ENCODE peak calls at places on chromosomes 16 and 17, in ten cellular contexts. B is H9, V is mammary epithelial cell, Y is MM.1S, Z is body of pancreas, H is ovary, K is left lung, F is OCI-LY7, S is right atrium auricular region, C is fibroblast of lung. E is an unnamed sample.

GRCh38 chr17:70563301-70563820 is 394.0 kb downstream of the KCNJ2 start:
- DNase-seq in H (no peak), C (peak), Z (no peak), B (no peak), S (no peak), Y (no peak), K (no peak), V (no peak), F (no peak), E (no peak)

GRCh38 chr17:976316-976715 is 3.3 kb downstream of the NXN start:
- DNase-seq in B (no peak), K (no peak), V (no peak), S (no peak), H (no peak), Y (no peak), Z (no peak), F (no peak), C (no peak), E (no peak)

GRCh38 chr16:21184834-21185233 is 26.4 kb downstream of the LDAF1 start:
- DNase-seq in H (no peak), C (no peak), Z (no peak), K (no peak), F (no peak), B (no peak), V (peak), Y (no peak), S (no peak), E (no peak)

GRCh38 chr17:57666946-57667345 is 78.2 kb downstream of the CCDC182 start:
- DNase-seq in Y (no peak), K (no peak), S (no peak), V (no peak), F (no peak), H (peak), C (no peak), Z (no peak), B (peak), E (no peak)

GRCh38 chr17:41593306-41594095 is 6.8 kb upstream of the KRT14 start:
- DNase-seq in V (no peak), Y (no peak), Z (no peak), C (no peak), F (no peak), K (no peak), B (no peak), H (no peak), S (no peak), E (no peak)

GRCh38 chr16:5018791-5019190 is 14.9 kb downstream of the NAGPA start:
- DNase-seq in H (peak), B (no peak), C (no peak), Y (no peak), V (no peak), Z (no peak), S (no peak), K (no peak), F (no peak), E (no peak)

GRCh38 chr16:18933501-18933900 is 7.3 kb upstream of the SMG1 start:
- DNase-seq in Z (no peak), F (no peak), S (no peak), Y (no peak), C (no peak), H (no peak), B (no peak), V (no peak), K (no peak), E (no peak)

GRCh38 chr16:79299154-79299799 is 301.3 kb downstream of the MAF start:
- DNase-seq in C (no peak), K (no peak), F (no peak), B (peak), H (no peak), V (no peak), Y (no peak), S (no peak), Z (no peak), E (no peak)

GRCh38 chr16:2500937-2501750 is 12.6 kb upstream of the ATP6V0C start:
- DNase-seq in S (peak), V (peak), F (peak), K (peak), H (peak), C (peak), Y (peak), Z (peak), B (peak), E (peak)

GRCh38 chr16:66486773-66487579 is 59.9 kb downstream of the BEAN1 start:
- DNase-seq in B (peak), Y (no peak), S (no peak), Z (no peak), V (peak), H (no peak), C (peak), K (no peak), F (no peak), E (peak)

GRCh38 chr16:50303605-50304466 is 37.5 kb downstream of the ADCY7 start:
- DNase-seq in V (no peak), K (peak), H (no peak), Y (no peak), C (peak), F (no peak), B (peak), S (no peak), Z (no peak), E (peak)

GRCh38 chr16:14289692-14290340 is 218.7 kb downstream of the MRTFB start:
- DNase-seq in S (peak), Y (peak), C (no peak), H (no peak), Z (no peak), B (peak), V (no peak), F (peak), K (no peak), E (no peak)

GRCh38 chr16:57754354-57755060 is 18.9 kb downstream of the KATNB1 start:
- DNase-seq in V (no peak), H (no peak), K (no peak), S (no peak), B (no peak), Y (no peak), C (no peak), F (no peak), Z (no peak), E (no peak)

GRCh38 chr16:30350134-30350871 is 4.8 kb downstream of the CD2BP2 start:
- DNase-seq in Y (peak), K (no peak), H (no peak), C (peak), F (peak), Z (no peak), S (no peak), V (no peak), B (no peak), E (no peak)

GRCh38 chr17:4807534-4808377 is 804 bp downstream of the PLD2 start:
- DNase-seq in V (no peak), S (no peak), K (no peak), H (peak), Z (no peak), B (no peak), F (no peak), Y (no peak), C (no peak), E (no peak)

GRCh38 chr17:77191266-77191665 is 50.5 kb downstream of the SEC14L1 start:
- DNase-seq in Y (no peak), Z (no peak), K (no peak), S (no peak), B (no peak), H (no peak), C (no peak), V (no peak), F (no peak), E (no peak)

GRCh38 chr16:51155901-51156810 is 5.1 kb upstream of the SALL1 start:
- DNase-seq in Y (no peak), S (no peak), V (no peak), H (no peak), F (no peak), Z (no peak), K (no peak), B (no peak), C (peak), E (no peak)

GRCh38 chr17:7477392-7478275 is 1.8 kb downstream of the ZBTB4 start:
- DNase-seq in C (peak), V (no peak), Y (no peak), F (no peak), Z (peak), S (peak), H (peak), K (peak), B (no peak), E (peak)

GRCh38 chr16:72561-73537 is at the start of gene RHBDF1:
- DNase-seq in H (peak), K (peak), V (peak), Y (peak), F (no peak), Z (peak), B (peak), S (no peak), C (no peak), E (no peak)

GRCh38 chr16:81181013-81181720 is 57.3 kb upstream of the BCO1 start:
- DNase-seq in V (peak), B (peak), C (peak), F (no peak), Y (no peak), S (peak), H (peak), K (peak), Z (peak), E (peak)

GRCh38 chr17:8709006-8709405 is 35.6 kb downstream of the CCDC42 start:
- DNase-seq in H (no peak), V (no peak), Y (no peak), C (no peak), Z (no peak), F (no peak), B (peak), S (no peak), K (no peak), E (no peak)

GRCh38 chr17:47224971-47225370 is 15.8 kb downstream of the MYL4 start:
- DNase-seq in V (no peak), B (no peak), Y (no peak), S (no peak), H (no peak), F (no peak), K (no peak), C (peak), Z (no peak), E (no peak)

GRCh38 chr17:49390548-49391324 is 23.9 kb downstream of the PHB1 start:
- DNase-seq in C (no peak), H (no peak), B (no peak), Y (no peak), K (peak), V (no peak), Z (no peak), F (peak), S (no peak), E (no peak)

GRCh38 chr17:42695500-42695899 is 13.2 kb downstream of the CNTNAP1 start:
- DNase-seq in S (no peak), F (no peak), Z (no peak), V (no peak), C (no peak), B (no peak), H (peak), K (peak), Y (no peak), E (no peak)

GRCh38 chr17:61221597-61222471 is 177.8 kb upstream of the TBX2 start:
- DNase-seq in B (no peak), Y (peak), H (no peak), Z (no peak), K (no peak), C (peak), V (no peak), F (no peak), S (no peak), E (no peak)

GRCh38 chr17:19648475-19649406 is at the start of gene ALDH3A2:
- DNase-seq in F (peak), K (peak), Z (peak), B (peak), Y (peak), C (peak), V (peak), S (peak), H (peak), E (peak)

GRCh38 chr17:19237389-19238166 is 412 bp downstream of the EPN2 start:
- DNase-seq in C (no peak), B (peak), Y (peak), Z (peak), V (peak), K (peak), H (peak), S (no peak), F (no peak), E (no peak)

GRCh38 chr17:21183468-21183867 is 30.5 kb downstream of the TMEM11 start:
- DNase-seq in Y (no peak), V (no peak), B (no peak), F (no peak), H (no peak), C (no peak), S (no peak), K (no peak), Z (no peak), E (no peak)

GRCh38 chr17:29610395-29610794 is 12.3 kb downstream of the CORO6 start:
- DNase-seq in F (no peak), K (no peak), B (no peak), H (no peak), Z (no peak), Y (no peak), S (no peak), V (no peak), C (no peak), E (no peak)

GRCh38 chr17:42979511-42980273 is at the start of gene PTGES3L:
- DNase-seq in Y (peak), V (no peak), Z (peak), F (peak), B (peak), S (no peak), C (peak), K (peak), H (no peak), E (peak)

GRCh38 chr17:75587718-75588545 is at the start of gene MYO15B:
- DNase-seq in K (peak), V (no peak), F (no peak), B (peak), C (no peak), Z (peak), H (peak), S (peak), Y (no peak), E (no peak)

GRCh38 chr17:82520041-82520910 is 744 bp downstream of the FOXK2 start:
- DNase-seq in F (peak), V (peak), C (peak), K (no peak), H (peak), B (no peak), Z (peak), Y (peak), S (no peak), E (no peak)

GRCh38 chr16:54522596-54522995 is 236.0 kb upstream of the IRX3 start:
- DNase-seq in Y (no peak), S (peak), H (no peak), Z (no peak), C (no peak), K (no peak), B (no peak), F (no peak), V (no peak), E (no peak)

GRCh38 chr16:35011-35775 is 18.2 kb downstream of the POLR3K start:
- DNase-seq in V (no peak), S (no peak), H (no peak), B (no peak), Z (peak), F (peak), Y (no peak), C (no peak), K (no peak), E (no peak)

GRCh38 chr17:42618442-42619150 is 9.1 kb downstream of the TUBG1 start:
- DNase-seq in S (no peak), Y (peak), F (peak), K (peak), B (peak), Z (peak), V (peak), H (peak), C (peak), E (no peak)

GRCh38 chr16:11135167-11135973 is 120.6 kb downstream of the SOCS1 start:
- DNase-seq in B (no peak), Y (no peak), H (no peak), Z (no peak), K (no peak), V (peak), S (no peak), F (no peak), C (no peak), E (no peak)

GRCh38 chr17:2064980-2065785 is 10.3 kb downstream of the HIC1 start:
- DNase-seq in V (no peak), Z (no peak), C (peak), S (no peak), B (peak), Y (no peak), K (no peak), H (peak), F (peak), E (peak)
- TF ChIP-seq CTCF in V (peak), Z (peak), C (peak), S (peak), B (peak), Y (peak), K (peak), H (no peak), F (peak), E (peak)

GRCh38 chr16:75323928-75324327 is 72.5 kb upstream of the BCAR1 start:
- DNase-seq in Z (no peak), C (no peak), Y (no peak), B (no peak), S (no peak), H (no peak), K (no peak), F (no peak), V (no peak), E (no peak)
- H3K27ac ChIP-seq in Z (no peak), C (no peak), Y (no peak), B (no peak), S (no peak), H (no peak), K (no peak), F (no peak), V (peak), E (no peak)

DNA sequence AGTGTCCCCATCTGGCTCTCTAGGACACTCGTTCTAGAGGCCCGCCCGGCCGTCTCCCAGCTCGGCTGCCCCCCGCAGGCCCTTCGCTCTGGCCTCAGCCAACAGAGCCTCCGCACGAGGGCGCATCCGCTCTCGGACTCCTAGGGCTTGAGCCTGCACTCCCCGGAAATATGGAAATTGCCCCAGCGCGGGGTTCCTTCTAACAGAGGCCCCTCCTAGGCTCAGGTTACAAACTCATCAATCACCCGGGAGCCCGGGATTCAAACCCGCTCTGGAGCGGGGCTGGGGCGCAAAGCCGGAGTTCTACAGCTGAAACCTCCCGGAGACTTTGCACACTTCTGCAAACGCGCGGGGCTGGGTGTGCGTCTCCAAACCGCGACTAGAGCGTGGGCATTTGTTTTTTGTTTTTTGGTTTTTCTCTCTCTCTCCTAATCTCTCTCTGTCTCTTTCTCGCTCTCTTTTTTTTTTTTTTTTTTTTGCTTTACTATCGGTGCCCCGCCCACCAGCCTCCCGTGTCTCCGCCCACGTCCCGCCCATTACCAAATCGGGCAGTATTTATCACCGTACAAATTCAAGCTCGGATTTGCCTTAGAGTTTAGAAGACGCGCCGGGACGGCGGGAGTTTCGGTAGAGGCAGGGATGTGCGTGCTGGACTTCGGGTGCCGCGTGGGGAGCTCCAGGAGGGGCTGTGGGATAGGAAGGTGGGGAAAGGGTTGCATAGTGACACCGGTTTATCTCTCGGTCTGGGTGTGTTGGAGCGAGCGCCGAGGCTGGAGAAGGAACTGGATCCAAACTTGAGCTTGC is 2.4 kb upstream of the FOXL1 start:
- DNase-seq in H (peak), V (peak), F (peak), C (peak), K (no peak), S (peak), B (peak), Y (no peak), Z (peak), E (peak)
- TF ChIP-seq CTCF in H (peak), V (no peak), F (peak), C (peak), K (peak), S (peak), B (peak), Y (no peak), Z (peak), E (peak)

GRCh38 chr16:27722266-27722636 is 172.3 kb downstream of the KATNIP start:
- DNase-seq in F (no peak), Y (no peak), C (no peak), Z (no peak), S (no peak), V (no peak), B (no peak), H (no peak), K (no peak), E (no peak)

GRCh38 chr16:27725271-27726010 is 175.5 kb downstream of the KATNIP start:
- DNase-seq in H (no peak), Z (no peak), F (no peak), Y (no peak), S (no peak), B (no peak), K (no peak), C (no peak), V (no peak), E (no peak)

GRCh38 chr16:27723711-27724490 is 174.0 kb downstream of the KATNIP start:
- DNase-seq in V (no peak), Z (no peak), F (no peak), S (no peak), B (no peak), H (no peak), K (no peak), C (no peak), Y (no peak), E (no peak)

GRCh38 chr16:27722892-27723450 is 173.0 kb downstream of the KATNIP start:
- DNase-seq in S (no peak), K (no peak), Y (no peak), B (no peak), H (no peak), F (no peak), C (no peak), V (no peak), Z (no peak), E (no peak)

GRCh38 chr16:27724491-27724878 is 174.5 kb downstream of the KATNIP start:
- DNase-seq in K (no peak), F (no peak), H (no peak), Y (no peak), B (no peak), C (no peak), Z (peak), V (no peak), S (no peak), E (no peak)
- H3K27ac ChIP-seq in K (no peak), F (no peak), H (peak), Y (no peak), B (no peak), C (no peak), Z (no peak), V (no peak), S (peak), E (no peak)

GRCh38 chr17:12395733-12396354 is 269.8 kb upstream of the MYOCD start:
- DNase-seq in F (peak), S (no peak), Z (no peak), K (no peak), B (peak), V (no peak), C (no peak), Y (no peak), H (no peak), E (peak)
- TF ChIP-seq CTCF in F (peak), S (peak), Z (no peak), K (peak), B (peak), V (peak), C (peak), Y (peak), H (no peak), E (peak)

DNA sequence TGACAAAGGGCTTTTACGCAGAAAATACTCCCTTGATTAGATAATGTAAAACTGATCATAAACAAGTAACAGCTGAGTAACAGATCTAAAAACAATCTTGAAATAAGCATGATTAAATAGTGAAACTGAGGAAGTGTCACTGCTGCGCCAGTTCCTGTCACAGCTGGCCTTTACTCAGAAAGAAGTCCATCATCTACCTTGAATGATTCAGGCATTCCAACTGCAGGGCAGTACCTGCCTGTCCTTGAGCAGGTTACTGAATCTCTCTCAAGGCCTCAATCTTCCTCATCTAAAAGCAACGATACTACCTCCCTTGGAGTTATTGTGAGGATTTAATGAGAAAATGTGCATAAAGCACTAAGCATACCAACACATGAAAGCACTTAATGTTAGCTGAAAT is 12.7 kb downstream of the PHLPP2 start:
- DNase-seq in F (no peak), C (no peak), S (no peak), K (no peak), Y (peak), V (no peak), H (no peak), B (no peak), Z (no peak), E (no peak)
- H3K27ac ChIP-seq in F (no peak), C (no peak), S (no peak), K (no peak), Y (peak), V (no peak), H (no peak), B (no peak), Z (no peak), E (no peak)

E was measured in brain microvascular endothelial cell.